ENCODE peak calls at places on chromosomes 6 and 20, in five cellular contexts. Q is spleen, H is lower lobe of right lung, Y is endothelial cell of umbilical vein, T is aorta. A is an unnamed sample. For H3K4me1, the result is how much of the 10 kb centered on the place peaks cover.

GRCh38 chr6:11785449-11785951 is 6.9 kb upstream of the ADTRP start:
- DNase-seq in Q (no peak), T (no peak), H (no peak), Y (no peak), A (no peak)

GRCh38 chr20:60648556-60648955 is 603.5 kb upstream of the CDH4 start:
- DNase-seq in T (no peak), Y (no peak), H (no peak), Q (no peak), A (no peak)

GRCh38 chr6:3773696-3774298 is 22.3 kb upstream of the PXDC1 start:
- DNase-seq in Q (no peak), T (no peak), Y (peak), H (no peak), A (peak)

GRCh38 chr6:13653296-13653695 is 38.2 kb downstream of the NOL7 start:
- DNase-seq in H (no peak), T (no peak), Y (peak), Q (no peak), A (no peak)

GRCh38 chr6:111727798-111728197 is 122.1 kb upstream of the TRAF3IP2 start:
- DNase-seq in Y (no peak), T (no peak), Q (no peak), H (no peak), A (no peak)

GRCh38 chr20:31523361-31524283 is 9.4 kb downstream of the HM13 start:
- DNase-seq in T (peak), Y (peak), Q (no peak), H (peak), A (peak)

GRCh38 chr20:1844723-1845523 is 50.3 kb upstream of the SIRPA start:
- DNase-seq in T (peak), H (peak), Y (peak), Q (peak), A (no peak)

GRCh38 chr6:40586800-40587201 is 363 bp downstream of the LRFN2 start:
- DNase-seq in Q (no peak), Y (no peak), T (no peak), H (no peak), A (no peak)

GRCh38 chr6:37713529-37714119 is 15.9 kb upstream of the MDGA1 start:
- DNase-seq in Q (no peak), H (no peak), T (peak), Y (no peak), A (no peak)

GRCh38 chr6:126786262-126786661 is 332.2 kb upstream of the RSPO3 start:
- DNase-seq in Q (no peak), T (no peak), H (no peak), Y (no peak), A (no peak)

GRCh38 chr6:10425177-10425972 is 10.5 kb upstream of the TFAP2A start:
- DNase-seq in Y (no peak), Q (no peak), T (no peak), H (no peak), A (no peak)

GRCh38 chr6:11999245-11999644 is 12.9 kb upstream of the HIVEP1 start:
- DNase-seq in H (no peak), T (no peak), Q (no peak), Y (no peak), A (no peak)

GRCh38 chr6:63745784-63746183 is 110.2 kb downstream of the PHF3 start:
- DNase-seq in H (no peak), Q (no peak), Y (no peak), T (no peak), A (no peak)

GRCh38 chr6:88490865-88491264 is 324.7 kb upstream of the CNR1 start:
- DNase-seq in H (no peak), Q (no peak), T (no peak), Y (peak), A (no peak)

GRCh38 chr6:45709834-45710233 is 305.8 kb downstream of the CLIC5 start:
- DNase-seq in Y (no peak), H (no peak), Q (no peak), T (no peak), A (no peak)

GRCh38 chr6:32151885-32152311 is at the start of gene PRRT1:
- DNase-seq in Y (peak), T (peak), Q (no peak), H (no peak), A (no peak)
- H3K4me3 ChIP-seq in Y (no peak), T (peak), Q (no peak), H (peak), A (peak)

DNA sequence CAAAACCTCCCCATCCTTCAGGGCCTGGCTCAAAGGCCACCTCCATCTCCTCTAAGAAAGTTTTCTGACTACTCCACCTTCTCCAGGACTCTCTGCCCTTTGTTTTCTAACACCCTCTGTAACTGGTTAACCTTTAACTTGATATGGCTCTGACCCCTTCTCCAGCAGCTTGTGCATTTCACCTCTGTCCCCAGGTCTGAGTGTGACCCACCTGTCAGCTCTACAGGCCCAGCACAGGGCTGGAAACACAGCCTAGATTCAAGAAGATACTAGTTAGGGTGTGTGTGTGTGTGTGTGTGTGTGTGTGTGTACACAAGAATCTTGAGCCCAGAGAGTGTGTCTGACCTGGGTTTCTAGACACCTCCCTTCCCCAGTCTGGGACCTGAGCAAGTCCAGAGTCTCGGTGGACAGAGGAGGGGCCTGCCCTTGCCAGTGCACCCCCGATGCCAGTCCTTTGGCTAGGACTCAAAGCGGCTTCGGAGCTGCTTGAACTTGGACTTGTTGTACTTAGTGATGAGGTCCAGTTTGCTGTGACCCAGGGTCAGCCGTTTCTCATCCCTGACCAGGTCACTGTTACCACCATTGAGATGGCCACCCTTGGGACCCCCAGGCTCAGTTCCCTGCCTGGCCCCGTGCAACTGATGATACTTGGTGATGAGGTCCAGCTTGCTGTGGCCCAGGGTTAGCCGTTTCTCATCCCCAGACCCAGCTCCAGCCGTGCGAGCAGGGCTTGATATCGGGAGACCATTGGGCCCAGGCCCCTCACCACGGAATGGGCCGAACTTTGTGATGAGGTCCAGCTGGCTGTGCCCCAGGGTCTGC is 1.7 kb upstream of the EIF6 start:
- DNase-seq in H (no peak), Y (no peak), T (no peak), Q (no peak), A (no peak)
- H3K27ac ChIP-seq in H (no peak), Y (no peak), T (no peak), Q (no peak), A (no peak)

DNA sequence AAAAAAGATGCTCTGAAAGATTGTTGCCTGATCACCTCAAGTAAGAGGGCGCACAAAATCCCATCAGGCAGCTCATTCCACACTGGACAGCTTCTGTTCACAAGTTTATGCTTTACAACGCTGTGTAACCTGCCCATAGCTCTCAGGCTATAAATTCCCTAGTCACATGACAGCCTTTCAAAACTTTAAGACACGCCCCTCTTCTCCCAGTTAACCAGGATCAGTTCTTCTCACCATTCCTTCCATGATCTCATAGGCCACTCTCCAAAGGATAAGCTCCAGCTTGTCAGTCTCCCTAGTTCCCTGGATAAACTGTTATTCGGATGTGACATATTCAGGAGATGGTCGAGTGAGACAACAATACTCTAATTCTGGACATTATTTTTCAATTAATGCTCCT is 15.0 kb downstream of the ADNP start:
- DNase-seq in T (no peak), Q (no peak), Y (peak), H (no peak), A (no peak)
- H3K4me1 ChIP-seq in T (under half), Q (under half), Y (under half), H (half or more), A (under half)

GRCh38 chr20:35542990-35543389 is 1.1 kb downstream of the ERGIC3 start:
- DNase-seq in H (no peak), Q (no peak), T (no peak), Y (no peak), A (no peak)

GRCh38 chr20:35541118-35541782 is 628 bp upstream of the ERGIC3 start:
- DNase-seq in Q (no peak), T (no peak), Y (no peak), H (no peak), A (no peak)

GRCh38 chr20:35544436-35544835 is 2.6 kb downstream of the ERGIC3 start:
- DNase-seq in Y (no peak), Q (no peak), T (peak), H (no peak), A (no peak)

GRCh38 chr20:35541783-35542662 is at the start of gene ERGIC3:
- DNase-seq in Y (peak), Q (peak), H (peak), T (peak), A (peak)

GRCh38 chr20:35539756-35540212 is 2.1 kb upstream of the ERGIC3 start:
- DNase-seq in T (peak), Q (no peak), H (peak), Y (no peak), A (peak)
- H3K4me3 ChIP-seq in T (no peak), Q (no peak), H (no peak), Y (no peak), A (no peak)

GRCh38 chr20:44619294-44619693 is 32.2 kb downstream of the ADA start:
- DNase-seq in T (no peak), Q (no peak), H (no peak), Y (no peak), A (no peak)
- H3K27ac ChIP-seq in T (no peak), Q (no peak), H (no peak), Y (no peak), A (no peak)

DNA sequence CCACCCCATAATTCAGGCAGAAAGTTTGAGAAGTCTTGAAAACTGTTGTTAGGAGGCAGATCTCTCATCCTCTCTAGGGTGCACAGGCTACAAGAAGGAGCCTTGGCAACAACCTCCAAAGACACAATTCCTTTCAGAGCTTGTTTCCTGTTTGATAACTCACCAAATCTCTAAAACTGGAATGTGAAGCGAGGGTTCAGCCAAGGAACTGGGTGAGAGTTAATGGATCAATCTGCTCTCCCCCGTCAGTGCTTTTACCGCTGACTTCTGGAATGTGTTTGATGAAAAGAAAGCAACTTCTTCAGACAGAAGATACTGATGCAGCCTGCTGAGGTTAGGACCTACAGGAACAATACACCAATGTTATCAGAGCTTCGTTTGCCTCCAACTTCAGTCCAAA is 171.8 kb upstream of the BMP2 start:
- DNase-seq in Q (no peak), Y (peak), H (no peak), T (no peak), A (no peak)
- H3K4me1 ChIP-seq in Q (under half), Y (under half), H (under half), T (under half), A (under half)

DNA sequence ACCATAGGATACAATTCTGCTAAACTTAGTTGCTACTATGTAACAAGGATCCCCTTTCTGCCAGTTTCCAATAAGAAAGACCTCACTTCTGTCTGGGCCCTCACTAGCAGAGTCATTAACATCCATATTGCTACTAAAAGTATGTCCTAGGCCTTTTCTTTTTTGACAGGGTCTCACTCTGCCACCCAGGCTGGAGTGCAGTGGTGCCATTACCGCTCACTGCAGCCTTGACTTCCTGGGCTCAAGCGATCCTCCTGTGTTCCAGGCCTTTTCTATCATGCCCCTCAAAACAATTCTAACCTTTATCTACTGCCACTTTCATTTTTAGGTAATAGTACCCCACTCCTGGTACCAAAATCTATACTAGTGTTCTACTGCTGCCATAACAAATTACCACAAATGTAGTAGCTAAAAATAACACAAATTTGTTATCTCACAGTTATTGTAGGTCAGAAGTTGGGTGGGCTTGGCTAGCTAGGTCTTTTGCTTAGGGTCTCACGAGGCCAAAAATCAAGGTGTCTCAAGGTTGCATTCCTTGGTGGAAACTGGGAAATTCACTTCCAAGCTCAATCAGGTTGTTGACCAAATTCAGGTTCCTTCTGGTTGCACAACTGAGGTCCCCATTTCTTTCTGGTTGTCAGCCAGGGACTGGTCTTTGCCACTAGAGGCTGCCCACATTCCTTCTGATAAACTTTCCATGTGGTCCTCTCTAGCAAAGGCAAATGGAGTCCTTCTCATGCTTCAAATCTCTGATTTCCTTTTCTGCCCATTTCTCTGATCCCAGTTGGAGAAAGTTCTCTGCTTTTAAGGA is 3.0 kb downstream of the CSNK2A1 start:
- DNase-seq in Q (no peak), T (no peak), Y (no peak), H (no peak), A (no peak)
- H3K4me3 ChIP-seq in Q (no peak), T (no peak), Y (no peak), H (no peak), A (no peak)